ENCODE peak calls at places on chromosomes 7 and 10, in four cellular contexts. P is HCT116, W is GM12892, V is transverse colon. Z is an unnamed sample.

GRCh38 chr10:109866168-109866994 is 56.9 kb downstream of the XPNPEP1 start:
- DNase-seq in P (peak; percentile 6), W (no peak), V (no peak), Z (no peak)

GRCh38 chr7:116545411-116545993 is 20.7 kb downstream of the CAV1 start:
- DNase-seq in V (no peak), W (no peak), P (no peak), Z (no peak)

GRCh38 chr10:43208147-43209063 is 58.5 kb downstream of the RASGEF1A start:
- DNase-seq in W (no peak), V (peak; percentile 4), P (no peak), Z (no peak)

GRCh38 chr10:70052462-70053211 is at the start of gene MACROH2A2:
- DNase-seq in W (no peak), V (peak; percentile 62), P (peak; percentile 47), Z (peak; percentile 63)

GRCh38 chr10:15419279-15419874 is 48.3 kb upstream of the FAM171A1 start:
- DNase-seq in P (peak; percentile 48), W (no peak), V (peak; percentile 47), Z (no peak)

GRCh38 chr10:117411440-117412428 is 36.5 kb upstream of the PDZD8 start:
- DNase-seq in W (no peak), V (no peak), P (no peak), Z (no peak)

GRCh38 chr10:123408660-123409059 is 254.5 kb downstream of the BUB3 start:
- DNase-seq in V (no peak), P (no peak), W (no peak), Z (no peak)

GRCh38 chr10:113594673-113595072 is 41.8 kb downstream of the HABP2 start:
- DNase-seq in W (no peak), V (no peak), P (no peak), Z (no peak)

GRCh38 chr7:131108212-131108980 is 219.3 kb upstream of the MKLN1 start:
- DNase-seq in W (no peak), V (peak; percentile 19), P (no peak), Z (no peak)

GRCh38 chr7:138303230-138304070 is 156.6 kb upstream of the TRIM24 start:
- DNase-seq in W (no peak), P (no peak), V (no peak), Z (no peak)

GRCh38 chr10:131453772-131454634 is 142.5 kb upstream of the TCERG1L start:
- DNase-seq in P (peak; percentile 21), V (peak; percentile 25), W (no peak), Z (peak; percentile 32)

GRCh38 chr7:84060760-84061261 is 133.8 kb downstream of the SEMA3A start:
- DNase-seq in W (no peak), P (no peak), V (no peak), Z (no peak)

GRCh38 chr10:76020629-76021028 is 589.2 kb downstream of the LRMDA start:
- DNase-seq in P (no peak), W (no peak), V (no peak), Z (no peak)

GRCh38 chr7:33666526-33666925 is 238.8 kb upstream of the BMPER start:
- DNase-seq in P (no peak), V (no peak), W (no peak), Z (no peak)

GRCh38 chr10:86348321-86349210 is 18.0 kb downstream of the GRID1 start:
- DNase-seq in P (no peak), V (no peak), W (no peak), Z (no peak)

GRCh38 chr7:24966802-24967201 is 13.2 kb downstream of the OSBPL3 start:
- DNase-seq in W (no peak), V (no peak), P (no peak), Z (no peak)

GRCh38 chr7:22116451-22117027 is 170.8 kb upstream of the CDCA7L start:
- DNase-seq in V (no peak), W (no peak), P (no peak), Z (no peak)

GRCh38 chr7:86889501-86889900 is 170.0 kb downstream of the ELAPOR2 start:
- DNase-seq in W (no peak), P (no peak), V (no peak), Z (no peak)

GRCh38 chr7:21429021-21429420 is 1.1 kb downstream of the SP4 start:
- DNase-seq in W (no peak), V (no peak), P (no peak), Z (no peak)

GRCh38 chr10:113103131-113103830 is 153.2 kb downstream of the TCF7L2 start:
- DNase-seq in P (no peak), V (no peak), W (no peak), Z (no peak)

GRCh38 chr7:141053626-141054025 is 20.2 kb upstream of the TMEM178B start:
- DNase-seq in W (no peak), V (no peak), P (no peak), Z (no peak)

GRCh38 chr10:16843252-16843870 is 26.1 kb upstream of the RSU1 start:
- DNase-seq in P (peak; percentile 58), W (no peak), V (no peak), Z (peak; percentile 27)

GRCh38 chr10:92757066-92757716 is 67.4 kb downstream of the HHEX start:
- DNase-seq in P (peak; percentile 29), V (peak; percentile 79), W (peak; percentile 42), Z (peak; percentile 61)
- TF ChIP-seq POLR2AphosphoS5 in P (no peak), V (peak; percentile 24), W (no peak), Z (peak; percentile 60)

GRCh38 chr10:681670-682318 is 7.7 kb downstream of the DIP2C start:
- DNase-seq in W (no peak), V (no peak), P (no peak), Z (no peak)

GRCh38 chr10:680745-681144 is 8.7 kb downstream of the DIP2C start:
- DNase-seq in W (no peak), P (no peak), V (no peak), Z (no peak)

GRCh38 chr10:679556-679955 is 9.9 kb downstream of the DIP2C start:
- DNase-seq in P (no peak), V (no peak), W (no peak), Z (no peak)

GRCh38 chr10:677750-678661 is 11.5 kb downstream of the DIP2C start:
- DNase-seq in P (no peak), V (no peak), W (no peak), Z (peak; percentile 2)

GRCh38 chr10:680146-680545 is 9.3 kb downstream of the DIP2C start:
- DNase-seq in W (no peak), P (no peak), V (no peak), Z (no peak)
- TF ChIP-seq POLR2AphosphoS5 in W (no peak), P (no peak), V (no peak), Z (no peak)

DNA sequence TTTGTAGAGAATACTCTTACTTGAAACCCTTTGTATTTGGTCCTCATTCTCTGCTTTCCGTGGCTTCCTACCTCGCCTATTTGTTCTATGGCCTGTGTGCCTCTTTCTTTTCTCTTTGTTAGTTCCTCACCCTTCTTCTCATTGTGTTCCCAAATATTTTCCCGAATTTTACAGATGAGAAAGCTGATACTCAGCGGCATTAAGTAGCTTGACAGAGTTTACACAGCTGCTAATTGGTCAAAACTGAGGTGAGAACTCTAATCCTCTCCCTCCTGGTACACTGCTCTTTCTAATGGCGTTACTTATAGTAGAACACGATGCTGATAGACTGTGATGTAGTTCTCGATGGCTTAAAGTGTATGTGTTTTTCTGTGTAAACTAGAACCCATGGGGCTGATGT is 80.7 kb upstream of the HDAC9 start:
- DNase-seq in W (no peak), V (no peak), P (no peak), Z (no peak)
- TF ChIP-seq POLR2AphosphoS5 in W (no peak), V (no peak), P (no peak), Z (no peak)

GRCh38 chr7:151824285-151824950 is 52.5 kb downstream of the PRKAG2 start:
- DNase-seq in V (no peak), W (no peak), P (no peak), Z (no peak)
- TF ChIP-seq POLR2AphosphoS5 in V (no peak), W (no peak), P (no peak), Z (no peak)

GRCh38 chr10:101031796-101032636 is 982 bp downstream of the SFXN3 start:
- DNase-seq in V (peak; percentile 86), W (peak; percentile 65), P (no peak), Z (peak; percentile 66)
- TF ChIP-seq POLR2AphosphoS5 in V (peak; percentile 60), W (no peak), P (no peak), Z (peak; percentile 75)

DNA sequence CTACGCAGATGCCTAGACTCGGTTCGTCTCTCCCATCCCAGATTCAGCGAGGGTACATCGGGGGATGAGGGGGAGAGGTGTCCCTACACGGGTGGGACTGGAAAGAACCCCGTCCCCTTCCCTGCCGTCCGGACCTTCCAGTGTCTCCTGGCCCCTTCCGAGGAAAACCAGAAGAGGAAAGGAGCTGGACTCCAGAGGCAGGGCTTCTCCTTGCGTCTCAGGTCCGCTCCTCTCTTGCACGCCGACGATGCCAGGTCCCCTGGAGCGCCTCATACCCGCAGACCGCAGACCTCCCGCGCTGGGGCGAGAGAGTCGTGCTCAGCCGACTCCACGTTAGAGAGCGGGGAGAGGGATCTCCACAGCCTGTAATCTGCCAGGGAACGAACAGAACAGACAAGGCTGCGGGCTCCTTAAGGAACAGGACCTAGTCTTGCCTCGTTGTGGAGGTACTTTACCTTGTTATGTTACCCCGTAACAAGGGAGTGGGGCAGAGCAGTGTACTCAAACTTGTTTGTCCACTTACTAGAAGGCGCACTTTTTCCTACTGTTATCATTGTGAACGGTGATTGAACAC is 397 bp upstream of the IMPDH1 start:
- DNase-seq in P (peak; percentile 48), W (peak; percentile 53), V (peak; percentile 62), Z (peak; percentile 48)
- TF ChIP-seq POLR2AphosphoS5 in P (peak; percentile 66), W (no peak), V (no peak), Z (peak; percentile 13)

DNA sequence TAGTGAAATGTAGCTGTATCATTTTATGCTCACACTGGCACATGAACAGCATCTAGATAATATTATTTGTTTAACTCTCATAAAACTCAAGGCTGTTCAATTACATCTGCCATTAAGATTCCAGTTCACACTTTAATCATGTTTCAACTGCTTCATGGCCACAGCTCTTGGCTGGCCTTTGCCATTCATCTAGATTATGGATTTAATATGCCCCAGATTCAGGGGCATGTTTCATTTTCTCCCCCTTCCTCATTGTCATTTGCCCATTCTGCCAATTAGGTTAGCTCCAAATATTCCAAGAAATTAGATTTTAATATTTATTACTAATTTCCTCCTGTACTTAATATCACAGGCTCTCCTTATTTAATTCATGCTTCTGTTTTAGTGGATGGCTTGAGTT is 576.5 kb downstream of the SORCS1 start:
- DNase-seq in P (no peak), V (no peak), W (no peak), Z (no peak)
- TF ChIP-seq POLR2AphosphoS5 in P (no peak), V (no peak), W (no peak), Z (no peak)

GRCh38 chr7:155705656-155706360 is 61.3 kb downstream of the RBM33 start:
- DNase-seq in P (no peak), W (no peak), V (no peak), Z (no peak)

GRCh38 chr7:155710035-155710434 is 65.6 kb downstream of the RBM33 start:
- DNase-seq in V (no peak), W (no peak), P (no peak), Z (no peak)

GRCh38 chr7:155702616-155703015 is 58.2 kb downstream of the RBM33 start:
- DNase-seq in P (no peak), W (no peak), V (no peak), Z (no peak)

GRCh38 chr7:155709453-155709852 is 65.0 kb downstream of the RBM33 start:
- DNase-seq in P (no peak), V (no peak), W (no peak), Z (no peak)

DNA sequence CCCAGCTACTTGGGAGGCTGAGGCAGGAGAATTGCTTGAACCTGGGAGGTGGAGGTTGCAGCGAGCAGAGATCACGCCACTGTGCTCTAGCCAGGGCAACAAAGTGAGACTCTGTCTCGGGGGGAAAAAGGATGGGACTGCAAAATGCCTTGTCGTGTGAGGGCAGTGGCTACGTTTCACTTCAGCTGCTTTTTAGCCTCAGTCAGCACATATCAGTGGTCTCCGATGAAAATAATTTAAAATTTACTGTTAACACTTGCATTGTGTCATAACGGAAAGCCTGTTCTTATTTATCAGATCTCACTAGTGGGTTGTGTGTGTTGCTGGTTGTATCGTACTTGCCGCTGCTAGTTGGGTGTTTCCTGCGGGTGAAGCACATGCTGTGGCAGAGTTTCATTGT is 61.9 kb downstream of the RBM33 start:
- DNase-seq in V (no peak), P (no peak), W (no peak), Z (no peak)
- TF ChIP-seq POLR2AphosphoS5 in V (no peak), P (no peak), W (no peak), Z (no peak)

Z was measured in prostate gland.